ENCODE peak calls at places on chromosomes 5 and 9, in seven cellular contexts. U, M, B, X, E, O and H are unnamed samples.

GRCh38 chr9:87513171-87513570 is 15.5 kb downstream of the DAPK1 start:
- DNase-seq in U (no peak), M (no peak), O (no peak), B (no peak), E (no peak), X (no peak), H (no peak)

GRCh38 chr9:115234094-115234493 is 116.1 kb upstream of the TNC start:
- DNase-seq in X (peak; percentile 19), O (peak; percentile 26), U (no peak), B (peak; percentile 82), M (no peak), E (no peak), H (peak; percentile 96)

GRCh38 chr5:115736690-115737005 is 79.8 kb downstream of the CDO1 start:
- DNase-seq in X (no peak), E (no peak), M (no peak), B (no peak), U (no peak), O (no peak), H (no peak)

GRCh38 chr9:77793909-77794308 is 145.8 kb upstream of the GNA14 start:
- DNase-seq in X (no peak), E (no peak), O (peak; percentile 18), U (no peak), B (peak; percentile 51), M (no peak), H (no peak)

GRCh38 chr5:34003941-34004340 is 3.9 kb downstream of the AMACR start:
- DNase-seq in E (no peak), U (no peak), O (no peak), M (no peak), B (no peak), X (no peak), H (no peak)

GRCh38 chr5:39501403-39501802 is 76.6 kb upstream of the DAB2 start:
- DNase-seq in X (peak; percentile 11), U (no peak), E (peak; percentile 52), O (no peak), M (no peak), B (peak; percentile 90), H (peak; percentile 64)

GRCh38 chr5:73515232-73515631 is 17.0 kb downstream of the BTF3 start:
- DNase-seq in B (no peak), E (no peak), X (no peak), U (peak; percentile 60), M (no peak), O (no peak), H (no peak)

GRCh38 chr9:89606049-89606481 is 1.3 kb downstream of the GADD45G start:
- DNase-seq in M (peak; percentile 36), O (no peak), E (peak; percentile 78), U (peak; percentile 85), X (peak; percentile 87), B (peak; percentile 71), H (peak; percentile 89)

GRCh38 chr5:169801781-169802180 is 164.7 kb downstream of the DOCK2 start:
- DNase-seq in M (no peak), E (no peak), O (no peak), B (peak; percentile 18), U (no peak), X (no peak), H (no peak)

GRCh38 chr5:97508864-97509263 is 325.8 kb upstream of the RIOK2 start:
- DNase-seq in U (no peak), X (no peak), B (no peak), O (no peak), M (no peak), E (no peak), H (no peak)

GRCh38 chr5:38905516-38905915 is 59.7 kb downstream of the OSMR start:
- DNase-seq in X (no peak), B (peak; percentile 35), M (no peak), U (no peak), E (no peak), O (no peak), H (peak; percentile 61)

GRCh38 chr9:27162045-27162444 is 53.0 kb downstream of the TEK start:
- DNase-seq in U (no peak), O (no peak), B (peak; percentile 69), E (no peak), X (peak; percentile 8), M (no peak), H (no peak)

GRCh38 chr9:72453797-72454196 is 67.6 kb upstream of the TMC1 start:
- DNase-seq in X (no peak), U (no peak), M (no peak), B (no peak), E (no peak), O (no peak), H (no peak)

GRCh38 chr9:93776873-93777272 is 178.3 kb downstream of the BARX1 start:
- DNase-seq in X (no peak), M (no peak), B (no peak), E (no peak), U (no peak), O (no peak), H (no peak)

GRCh38 chr9:93057024-93057702 is 1.3 kb upstream of the SUSD3 start:
- DNase-seq in U (no peak), E (no peak), M (no peak), O (no peak), X (no peak), B (no peak), H (no peak)

GRCh38 chr5:83720805-83721431 is at the start of gene HAPLN1:
- DNase-seq in U (no peak), X (peak; percentile 20), B (no peak), E (no peak), O (no peak), M (no peak), H (no peak)

GRCh38 chr9:17810728-17811634 is 232.1 kb downstream of the SH3GL2 start:
- DNase-seq in M (no peak), B (peak; percentile 79), O (peak; percentile 15), X (peak; percentile 90), E (peak; percentile 15), U (peak; percentile 60), H (peak; percentile 47)

GRCh38 chr5:141051526-141051876 is 327 bp downstream of the PCDHB1 start:
- DNase-seq in E (no peak), U (no peak), M (no peak), X (peak; percentile 13), O (no peak), B (no peak), H (no peak)

DNA sequence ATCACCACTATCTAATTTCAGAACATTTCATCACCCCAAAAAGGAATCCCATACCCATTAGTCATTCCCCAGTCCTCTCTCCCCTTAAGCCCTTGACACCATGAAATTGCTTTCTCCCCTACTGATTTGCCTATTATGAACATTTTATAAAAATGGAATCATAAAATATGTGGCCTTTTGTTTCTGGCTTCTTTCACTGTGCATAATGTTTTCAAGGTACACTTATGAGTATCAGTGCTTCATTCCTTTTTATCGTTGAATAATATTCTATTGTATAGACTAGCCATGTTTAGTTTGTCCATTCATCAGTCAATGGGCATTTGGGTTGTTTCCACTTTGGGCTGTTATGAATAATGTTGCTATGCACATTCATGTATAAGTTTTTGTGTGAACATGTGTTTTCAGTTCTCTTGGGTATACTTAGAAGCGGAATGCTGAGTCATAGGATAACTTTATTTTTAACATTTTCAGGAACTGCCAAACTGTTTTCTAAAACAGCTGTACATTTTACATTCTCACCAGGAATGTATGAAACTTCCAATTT is 40.4 kb upstream of the FGF1 start:
- DNase-seq in U (no peak), E (no peak), B (peak; percentile 94), O (no peak), X (no peak), M (no peak), H (peak; percentile 93)
- H3K27ac ChIP-seq in U (no peak overlapping the region), E (peak overlapping the region; percentile 43), B (peak overlapping the region; percentile 54), O (no peak overlapping the region), X (no peak overlapping the region), M (no peak overlapping the region), H (no peak overlapping the region)

GRCh38 chr9:136685216-136685615 is 2.0 kb downstream of the AGPAT2 start:
- DNase-seq in U (no peak), E (no peak), M (no peak), B (no peak), X (no peak), O (no peak), H (no peak)

GRCh38 chr9:136684799-136685198 is 2.5 kb downstream of the AGPAT2 start:
- DNase-seq in M (no peak), O (no peak), X (no peak), B (no peak), U (no peak), E (no peak), H (no peak)

GRCh38 chr9:136686534-136686793 is 793 bp downstream of the AGPAT2 start:
- DNase-seq in B (no peak), U (no peak), M (no peak), O (no peak), X (no peak), E (no peak), H (no peak)

GRCh38 chr9:136686794-136687711 is at the start of gene AGPAT2:
- DNase-seq in O (peak; percentile 28), U (peak; percentile 92), M (peak; percentile 65), X (peak; percentile 93), E (peak; percentile 89), B (peak; percentile 45), H (peak; percentile 81)

GRCh38 chr9:136685792-136686533 is 1.3 kb downstream of the AGPAT2 start:
- DNase-seq in X (no peak), B (no peak), U (no peak), O (no peak), E (peak; percentile 27), M (no peak), H (no peak)
- TF ChIP-seq CTCF in X (peak; percentile 5), B (no peak), U (no peak), O (no peak), E (no peak), M (no peak), H (no peak)

GRCh38 chr9:91680998-91681397 is 257.4 kb upstream of the NFIL3 start:
- DNase-seq in E (no peak), O (no peak), B (no peak), X (no peak), M (no peak), U (no peak), H (no peak)

GRCh38 chr9:91680129-91680528 is 256.5 kb upstream of the NFIL3 start:
- DNase-seq in B (no peak), M (no peak), O (no peak), E (no peak), U (no peak), X (no peak), H (no peak)

GRCh38 chr9:91681461-91682305 is 258.1 kb upstream of the NFIL3 start:
- DNase-seq in O (peak; percentile 45), U (peak; percentile 78), X (peak; percentile 87), M (peak; percentile 59), B (peak; percentile 71), E (peak; percentile 75), H (peak; percentile 81)

GRCh38 chr9:91678807-91679206 is 255.2 kb upstream of the NFIL3 start:
- DNase-seq in B (no peak), U (no peak), O (no peak), E (no peak), M (no peak), X (peak; percentile 23), H (no peak)

DNA sequence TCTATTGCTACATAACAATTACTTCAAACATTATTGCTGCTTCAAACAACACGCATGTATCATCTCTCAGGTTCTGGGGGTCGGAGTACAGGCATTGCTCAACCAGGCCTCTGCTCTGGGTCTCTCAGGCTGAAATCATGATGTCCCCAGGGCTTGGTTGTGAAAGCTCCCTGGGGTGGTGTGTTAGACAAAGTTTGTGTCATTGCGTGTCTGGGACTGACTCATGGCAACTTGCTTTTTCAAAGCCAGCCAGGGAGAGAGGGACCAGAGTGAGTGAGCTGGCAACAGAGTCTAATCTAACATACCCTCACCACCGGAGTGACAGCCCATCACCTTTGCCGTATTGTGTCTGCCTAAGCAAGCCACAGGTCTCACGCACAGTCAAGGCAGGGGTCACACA is 259.2 kb upstream of the NFIL3 start:
- DNase-seq in E (no peak), O (no peak), U (no peak), M (no peak), X (peak; percentile 30), B (peak; percentile 53), H (no peak)
- H3K27ac ChIP-seq in E (no peak overlapping the region), O (no peak overlapping the region), U (no peak overlapping the region), M (no peak overlapping the region), X (no peak overlapping the region), B (no peak overlapping the region), H (no peak overlapping the region)

GRCh38 chr5:154236459-154237375 is 46.2 kb downstream of the GALNT10 start:
- DNase-seq in O (no peak), M (no peak), U (no peak), B (no peak), E (no peak), X (no peak), H (no peak)
- TF ChIP-seq CTCF in O (no peak), M (no peak), U (no peak), B (no peak), E (no peak), X (no peak), H (no peak)